ENCODE peak calls at places on chromosomes 16 and 17, in four cellular contexts. U, W, J and R are unnamed samples.

GRCh38 chr16:81823111-81823510 is 44.0 kb downstream of the PLCG2 start:
- DNase-seq in U (no peak), W (peak; percentile 28), J (no peak), R (no peak)

GRCh38 chr16:57648590-57649442 is 19.3 kb upstream of the ADGRG3 start:
- DNase-seq in U (peak; percentile 63), W (peak; percentile 87), J (peak; percentile 86), R (peak; percentile 92)

GRCh38 chr17:21549107-21549687 is 143.1 kb upstream of the KCNJ18 start:
- DNase-seq in U (no peak), W (no peak), J (no peak), R (no peak)

GRCh38 chr17:70184770-70185169 is 15.4 kb downstream of the KCNJ2 start:
- DNase-seq in U (no peak), W (no peak), J (no peak), R (no peak)

GRCh38 chr17:80544655-80545498 is at the start of gene RPTOR:
- DNase-seq in U (peak; percentile 86), W (peak; percentile 88), J (peak; percentile 94), R (peak; percentile 92)

GRCh38 chr16:52696126-52696525 is 149.2 kb upstream of the TOX3 start:
- DNase-seq in U (no peak), W (no peak), J (no peak), R (no peak)

GRCh38 chr17:72510454-72511016 is 389.7 kb downstream of the SOX9 start:
- DNase-seq in U (no peak), W (no peak), J (no peak), R (no peak)

GRCh38 chr17:31497994-31498826 is 106.7 kb downstream of the RAB11FIP4 start:
- DNase-seq in U (no peak), W (no peak), J (peak; percentile 62), R (no peak)

GRCh38 chr17:54891176-54891821 is 9.4 kb upstream of the TOM1L1 start:
- DNase-seq in U (no peak), W (peak; percentile 39), J (peak; percentile 40), R (peak; percentile 28)

GRCh38 chr17:32590974-32591373 is 104.2 kb downstream of the CDK5R1 start:
- DNase-seq in U (no peak), W (no peak), J (peak; percentile 10), R (no peak)

GRCh38 chr16:630024-630814 is 566 bp upstream of the WFIKKN1 start:
- DNase-seq in U (no peak), W (peak; percentile 47), J (no peak), R (no peak)

GRCh38 chr17:27466748-27467375 is 10.6 kb downstream of the KSR1 start:
- DNase-seq in U (no peak), W (no peak), J (no peak), R (no peak)

GRCh38 chr16:21626659-21627277 is 25.6 kb downstream of the IGSF6 start:
- DNase-seq in U (peak; percentile 85), W (no peak), J (peak; percentile 17), R (peak; percentile 63)

GRCh38 chr17:62860962-62861873 is 53.1 kb upstream of the MARCHF10 start:
- DNase-seq in U (no peak), W (no peak), J (no peak), R (peak; percentile 48)

GRCh38 chr17:58052951-58053715 is 30.1 kb upstream of the DYNLL2 start:
- DNase-seq in U (no peak), W (no peak), J (no peak), R (no peak)

GRCh38 chr17:45231481-45232116 is 9.9 kb downstream of the FMNL1 start:
- DNase-seq in U (no peak), W (peak; percentile 78), J (peak; percentile 40), R (peak; percentile 85)

GRCh38 chr17:75808905-75809621 is 24.5 kb downstream of the UNK start:
- DNase-seq in U (peak; percentile 78), W (no peak), J (peak; percentile 59), R (no peak)

GRCh38 chr17:60526726-60527125 is 684 bp upstream of the APPBP2 start:
- DNase-seq in U (no peak), W (no peak), J (no peak), R (no peak)

GRCh38 chr16:9092282-9092962 is 978 bp downstream of the HAPSTR1 start:
- DNase-seq in U (peak; percentile 34), W (peak; percentile 35), J (peak; percentile 51), R (peak; percentile 47)
- TF ChIP-seq CTCF in U (no peak), W (no peak), J (no peak), R (no peak)

DNA sequence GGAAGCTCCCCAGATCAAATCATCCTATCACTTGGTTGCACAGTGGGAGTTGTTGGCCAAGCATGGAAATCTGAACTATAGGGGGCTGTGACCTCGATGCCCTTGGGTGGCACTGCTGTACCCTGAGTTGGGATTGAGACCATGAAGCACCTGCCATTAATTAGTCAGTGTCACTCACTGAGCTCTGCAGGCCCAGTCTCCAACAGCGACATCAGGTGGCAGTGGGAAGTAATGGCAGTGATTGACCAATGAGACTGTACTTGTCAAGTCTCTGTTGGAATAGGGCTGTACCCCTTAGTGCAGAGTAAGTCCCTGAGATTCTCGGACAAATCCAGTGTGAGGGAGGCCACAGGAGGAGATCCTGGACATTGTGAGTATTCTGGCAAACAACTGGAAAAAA is 118.0 kb upstream of the RPL38 start:
- DNase-seq in U (no peak), W (peak; percentile 52), J (no peak), R (no peak)
- TF ChIP-seq CTCF in U (no peak), W (peak; percentile 52), J (no peak), R (no peak)

GRCh38 chr17:56475121-56475520 is 118.4 kb upstream of the NOG start:
- DNase-seq in U (no peak), W (no peak), J (no peak), R (no peak)

GRCh38 chr17:56481654-56482053 is 111.8 kb upstream of the NOG start:
- DNase-seq in U (no peak), W (no peak), J (no peak), R (no peak)

GRCh38 chr17:56482229-56482628 is 111.3 kb upstream of the NOG start:
- DNase-seq in U (no peak), W (no peak), J (no peak), R (no peak)

DNA sequence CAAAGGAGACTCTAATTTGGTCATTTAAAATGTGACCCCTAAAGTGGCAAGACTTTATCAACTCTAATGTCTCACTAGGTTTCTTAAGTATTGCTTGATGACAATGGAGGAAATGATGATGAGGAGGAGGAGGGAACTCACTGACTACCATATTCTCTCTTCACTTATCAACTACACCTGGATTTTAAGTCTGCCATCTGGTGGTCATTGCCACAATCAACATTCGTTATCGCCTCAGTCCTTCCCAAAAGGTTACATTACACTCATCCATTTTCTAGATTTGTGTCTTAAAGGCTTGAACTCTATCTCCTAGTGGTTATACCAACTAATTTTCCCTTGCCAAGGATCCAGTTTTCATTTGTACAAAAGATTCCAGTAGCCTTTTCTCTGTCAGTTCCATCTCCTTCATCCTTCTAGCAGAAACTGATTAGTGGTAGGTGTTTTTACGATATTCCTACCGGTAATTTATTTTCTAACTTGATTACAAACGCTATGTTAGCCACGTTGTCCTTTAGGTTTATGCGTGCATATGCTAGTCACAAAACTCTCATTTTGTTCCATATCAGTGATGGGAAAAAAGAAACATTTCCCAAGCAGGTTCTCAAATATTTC is 114.6 kb upstream of the NOG start:
- DNase-seq in U (no peak), W (peak; percentile 33), J (peak; percentile 5), R (no peak)
- TF ChIP-seq CTCF in U (no peak), W (peak; percentile 37), J (peak; percentile 13), R (no peak)

DNA sequence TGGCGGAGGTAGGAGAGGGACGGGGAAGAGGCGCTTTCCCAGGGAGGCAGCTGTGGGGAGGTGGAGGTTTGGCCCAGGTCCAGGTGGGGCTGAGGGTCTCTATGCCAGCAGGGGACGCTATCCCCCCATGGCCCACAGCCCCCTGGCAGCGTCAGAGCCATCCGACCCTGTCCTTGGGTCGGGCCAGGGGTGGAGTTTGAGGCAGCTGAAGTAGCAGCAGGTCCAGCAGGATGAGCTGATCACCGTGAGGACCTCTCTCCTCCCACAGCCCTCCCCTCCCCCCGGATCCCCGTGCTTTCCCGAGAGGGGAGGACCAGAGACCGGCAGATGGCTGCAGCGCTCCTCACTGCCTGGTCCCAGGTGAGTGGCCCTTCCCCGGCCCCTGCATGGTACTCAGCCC is 3.2 kb downstream of the ZNF205 start:
- DNase-seq in U (no peak), W (peak; percentile 71), J (no peak), R (no peak)
- TF ChIP-seq CTCF in U (no peak), W (peak; percentile 61), J (no peak), R (no peak)

GRCh38 chr16:13923703-13924298 is 3.8 kb downstream of the ERCC4 start:
- DNase-seq in U (no peak), W (no peak), J (no peak), R (no peak)
- TF ChIP-seq CTCF in U (peak; percentile 67), W (no peak), J (peak; percentile 27), R (peak; percentile 57)

GRCh38 chr17:2202996-2203575 is 100.5 kb downstream of the SMG6 start:
- DNase-seq in U (no peak), W (no peak), J (no peak), R (no peak)

GRCh38 chr17:2203818-2204217 is 99.8 kb downstream of the SMG6 start:
- DNase-seq in U (no peak), W (no peak), J (no peak), R (no peak)

GRCh38 chr17:2207815-2208515 is 95.6 kb downstream of the SMG6 start:
- DNase-seq in U (no peak), W (no peak), J (no peak), R (no peak)

GRCh38 chr17:2202302-2202995 is 101.1 kb downstream of the SMG6 start:
- DNase-seq in U (no peak), W (no peak), J (peak; percentile 79), R (no peak)

DNA sequence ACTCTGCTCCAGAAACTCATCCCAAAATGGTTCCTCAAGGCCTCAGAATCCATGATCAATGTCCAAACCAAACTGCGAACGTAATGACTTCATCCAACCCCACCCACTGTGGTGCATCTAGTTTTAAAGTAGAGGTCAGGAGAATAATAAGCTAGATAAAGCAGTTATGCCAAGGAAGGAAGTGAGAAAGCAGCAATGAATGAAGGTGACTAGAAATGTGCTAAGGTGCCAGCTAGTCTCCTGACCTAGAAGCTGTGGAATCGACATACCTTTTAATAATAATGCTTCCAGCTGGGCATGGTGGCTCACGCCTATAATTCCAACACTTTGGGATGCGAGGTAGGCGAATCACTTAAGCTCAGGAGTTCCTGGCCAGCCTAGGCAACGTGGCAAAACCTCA is 99.2 kb downstream of the SMG6 start:
- DNase-seq in U (no peak), W (no peak), J (no peak), R (no peak)
- TF ChIP-seq CTCF in U (no peak), W (no peak), J (no peak), R (no peak)

DNA sequence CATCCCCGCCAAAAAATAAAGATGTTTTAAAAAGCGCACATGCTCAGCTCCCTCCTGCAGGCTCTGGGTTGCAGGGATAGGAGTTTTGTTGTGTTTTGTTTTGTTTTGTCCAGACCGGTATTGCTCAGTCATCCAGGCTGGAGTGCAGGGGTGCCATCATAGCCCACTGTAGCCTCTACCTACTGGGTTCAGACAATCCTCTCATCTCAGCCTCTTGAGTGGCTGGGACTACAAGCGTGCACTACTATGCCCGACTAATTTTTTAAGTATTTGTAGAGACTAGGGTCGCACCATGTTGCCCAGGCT is 661 bp downstream of the WWOX start:
- DNase-seq in U (no peak), W (no peak), J (no peak), R (no peak)
- TF ChIP-seq CTCF in U (no peak), W (no peak), J (no peak), R (no peak)